ENCODE peak calls at places on chromosome 21, in five cellular contexts. X is AG04450, M is K562, A is body of pancreas, Z is nephron progenitor cell. S is an unnamed sample.

GRCh38 chr21:42781150-42781980 is 98.0 kb downstream of the WDR4 start:
- DNase-seq in M (no peak), Z (peak; percentile 66), X (no peak), A (peak; percentile 50), S (no peak)

GRCh38 chr21:44513389-44514217 is 26.4 kb downstream of the KRTAP10-1 start:
- DNase-seq in X (no peak), A (peak; percentile 19), Z (no peak), M (no peak), S (no peak)

GRCh38 chr21:41783476-41784150 is 16.8 kb upstream of the RIPK4 start:
- DNase-seq in A (peak; percentile 65), M (peak; percentile 38), X (no peak), Z (peak; percentile 22), S (peak; percentile 79)

GRCh38 chr21:39715804-39716397 is 29.1 kb upstream of the IGSF5 start:
- DNase-seq in M (peak; percentile 62), Z (peak; percentile 72), X (peak; percentile 8), A (peak; percentile 67), S (peak; percentile 24)

GRCh38 chr21:39137248-39138186 is 45.7 kb downstream of the PSMG1 start:
- DNase-seq in M (peak; percentile 72), A (no peak), Z (peak; percentile 45), X (no peak), S (no peak)

GRCh38 chr21:29105218-29105617 is 25.2 kb upstream of the MAP3K7CL start:
- DNase-seq in A (no peak), X (no peak), Z (no peak), M (no peak), S (no peak)

GRCh38 chr21:42063578-42064521 is 7.3 kb upstream of the UMODL1 start:
- DNase-seq in M (no peak), X (no peak), Z (no peak), A (peak; percentile 35), S (no peak)

GRCh38 chr21:41217656-41218380 is 49.9 kb downstream of the BACE2 start:
- DNase-seq in Z (peak; percentile 25), A (no peak), M (peak; percentile 51), X (peak; percentile 49), S (no peak)

GRCh38 chr21:26801524-26801923 is 43.7 kb downstream of the ADAMTS1 start:
- DNase-seq in A (no peak), X (peak; percentile 84), Z (no peak), M (no peak), S (no peak)

GRCh38 chr21:44793269-44794030 is 8.2 kb downstream of the UBE2G2 start:
- DNase-seq in X (no peak), Z (peak; percentile 65), M (peak; percentile 87), A (peak; percentile 65), S (peak; percentile 41)

GRCh38 chr21:19475525-19475924 is 1071.9 kb upstream of the TMPRSS15 start:
- DNase-seq in Z (no peak), A (no peak), M (no peak), X (no peak), S (no peak)

GRCh38 chr21:46128106-46128982 is 27.0 kb downstream of the FTCD start:
- DNase-seq in X (no peak), M (no peak), Z (no peak), A (no peak), S (no peak)

GRCh38 chr21:37546299-37546908 is 179.8 kb downstream of the DYRK1A start:
- DNase-seq in X (no peak), M (no peak), A (no peak), Z (no peak), S (no peak)

GRCh38 chr21:33022828-33023573 is 2.7 kb upstream of the OLIG2 start:
- DNase-seq in X (no peak), A (no peak), Z (no peak), M (no peak), S (no peak)

GRCh38 chr21:39400173-39400572 is 45.4 kb downstream of the LCA5L start:
- DNase-seq in A (no peak), X (no peak), M (no peak), Z (no peak), S (no peak)

GRCh38 chr21:14901482-14901958 is 163.3 kb downstream of the NRIP1 start:
- DNase-seq in M (no peak), X (no peak), A (no peak), Z (no peak), S (peak; percentile 99)

GRCh38 chr21:27393726-27394125 is 426.8 kb upstream of the ADAMTS5 start:
- DNase-seq in Z (no peak), M (no peak), X (no peak), A (no peak), S (no peak)

GRCh38 chr21:24420694-24421093 is 1186.6 kb downstream of the MRPL39 start:
- DNase-seq in Z (no peak), M (no peak), A (no peak), X (no peak), S (no peak)

DNA sequence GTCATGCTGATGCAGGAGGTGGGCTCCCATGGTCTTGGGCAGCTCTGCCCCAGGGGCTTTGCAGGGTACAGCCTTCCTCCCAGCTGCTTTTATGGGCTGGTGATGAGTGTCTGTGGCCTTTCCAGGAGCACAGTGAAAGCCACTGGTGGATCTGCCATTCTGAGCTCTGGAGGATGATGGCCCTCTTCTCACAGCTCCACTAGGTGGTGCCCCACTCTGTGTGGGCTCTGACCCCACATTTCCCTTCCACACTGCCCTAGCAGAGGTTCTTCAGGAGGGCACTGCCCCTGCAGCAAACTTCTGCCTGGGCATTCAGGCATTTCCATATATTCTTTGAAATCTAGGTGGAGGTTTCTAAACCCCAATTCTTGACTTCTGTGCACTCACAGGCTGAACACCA is 1188.6 kb downstream of the MRPL39 start:
- DNase-seq in X (no peak), M (no peak), Z (no peak), A (no peak), S (no peak)
- TF ChIP-seq CTCF in X (no peak), M (no peak), Z (no peak), A (no peak), S (no peak)

GRCh38 chr21:31786164-31786920 is 54.4 kb upstream of the SCAF4 start:
- DNase-seq in X (no peak), M (no peak), Z (no peak), A (no peak), S (no peak)

GRCh38 chr21:31777857-31778256 is 45.9 kb upstream of the SCAF4 start:
- DNase-seq in Z (no peak), A (no peak), M (no peak), X (no peak), S (no peak)

GRCh38 chr21:31781737-31782136 is 49.8 kb upstream of the SCAF4 start:
- DNase-seq in X (no peak), M (no peak), Z (no peak), A (peak; percentile 50), S (peak; percentile 13)

DNA sequence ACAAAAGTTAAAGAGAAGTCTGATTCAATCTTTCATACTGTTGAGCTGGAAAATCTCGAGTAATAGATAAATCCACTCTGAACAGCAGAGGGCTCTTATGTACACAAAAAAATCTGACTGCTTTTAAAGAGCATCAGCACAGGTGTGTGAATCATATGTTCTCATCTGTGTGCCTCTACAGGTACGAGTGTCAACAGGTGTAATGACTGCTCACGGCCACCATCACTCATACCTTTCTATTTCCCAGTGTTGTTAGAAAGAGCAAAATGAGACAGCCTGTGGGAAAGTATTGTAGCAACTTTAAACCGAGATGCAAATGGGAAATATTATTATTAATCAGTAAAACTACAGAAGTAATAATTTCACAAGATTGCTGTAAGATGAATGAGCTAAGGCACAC is 49.0 kb upstream of the SCAF4 start:
- DNase-seq in X (no peak), M (no peak), Z (no peak), A (no peak), S (no peak)
- TF ChIP-seq CTCF in X (no peak), M (peak; percentile 23), Z (no peak), A (peak; percentile 23), S (no peak)

GRCh38 chr21:36188081-36188681 is 31.6 kb downstream of the DOP1B start:
- DNase-seq in A (peak; percentile 77), X (no peak), Z (no peak), M (no peak), S (no peak)
- TF ChIP-seq CTCF in A (no peak), X (no peak), Z (no peak), M (no peak), S (no peak)

GRCh38 chr21:34799092-34799491 is 130.3 kb downstream of the CLIC6 start:
- DNase-seq in X (no peak), Z (no peak), A (no peak), M (no peak), S (no peak)

GRCh38 chr21:34802180-34802899 is 133.5 kb downstream of the CLIC6 start:
- DNase-seq in A (no peak), X (no peak), M (no peak), Z (no peak), S (no peak)

GRCh38 chr21:34803792-34804440 is 135.1 kb downstream of the CLIC6 start:
- DNase-seq in X (no peak), Z (no peak), M (no peak), A (no peak), S (no peak)

GRCh38 chr21:34800797-34801518 is 132.2 kb downstream of the CLIC6 start:
- DNase-seq in A (no peak), Z (no peak), X (no peak), M (no peak), S (no peak)

GRCh38 chr21:34801519-34802132 is 132.8 kb downstream of the CLIC6 start:
- DNase-seq in Z (peak; percentile 33), A (no peak), M (peak; percentile 40), X (no peak), S (no peak)
- TF ChIP-seq CTCF in Z (peak; percentile 42), A (peak; percentile 12), M (peak; percentile 62), X (peak; percentile 23), S (peak; percentile 49)

S was measured in astrocyte of the cerebellum.